ENCODE peak calls at places on chromosomes 6 and 20, in ten cellular contexts. W is fibroblast of pulmonary artery, Q is IMR-90, X is WERI-Rb-1, C is GM12865, T is upper lobe of right lung, S is cardiac fibroblast, H is colonic mucosa, G is astrocyte of the cerebellum, M is lower leg skin. V is an unnamed sample.

GRCh38 chr6:90691823-90692222 is 105.0 kb upstream of the MAP3K7 start:
- DNase-seq in W (no peak), Q (no peak), X (no peak), C (no peak), T (no peak), S (no peak), H (no peak), G (no peak), M (no peak), V (peak)

GRCh38 chr6:158414900-158415299 is 102.6 kb downstream of the TULP4 start:
- DNase-seq in W (peak), Q (peak), X (no peak), C (no peak), T (no peak), S (peak), H (no peak), G (peak), M (no peak), V (peak)

GRCh38 chr20:31934968-31935764 is 16.7 kb downstream of the PDRG1 start:
- DNase-seq in W (no peak), Q (no peak), X (peak), C (peak), T (no peak), S (no peak), H (no peak), G (no peak), M (no peak), V (no peak)

GRCh38 chr20:32672982-32673727 is 586 bp downstream of the C20orf203 start:
- DNase-seq in W (no peak), Q (no peak), X (no peak), C (peak), T (no peak), S (no peak), H (no peak), G (no peak), M (no peak), V (no peak)

GRCh38 chr6:166459906-166460305 is 77.2 kb upstream of the MPC1 start:
- DNase-seq in W (no peak), Q (no peak), X (no peak), C (no peak), T (no peak), S (no peak), H (no peak), G (no peak), M (no peak), V (no peak)

GRCh38 chr6:112665114-112665513 is 318.0 kb downstream of the RFPL4B start:
- DNase-seq in W (peak), Q (peak), X (no peak), C (no peak), T (no peak), S (peak), H (no peak), G (no peak), M (no peak), V (no peak)

GRCh38 chr20:1734269-1734858 is 76.8 kb upstream of the SIRPG start:
- DNase-seq in W (peak), Q (no peak), X (no peak), C (peak), T (no peak), S (peak), H (no peak), G (no peak), M (no peak), V (peak)

GRCh38 chr20:51372176-51372803 is 170.2 kb downstream of the NFATC2 start:
- DNase-seq in W (peak), Q (peak), X (peak), C (peak), T (peak), S (peak), H (peak), G (peak), M (peak), V (peak)

GRCh38 chr6:113802779-113803178 is 54.4 kb upstream of the MARCKS start:
- DNase-seq in W (no peak), Q (no peak), X (no peak), C (no peak), T (no peak), S (no peak), H (no peak), G (no peak), M (no peak), V (no peak)

GRCh38 chr6:21166754-21167153 is 426.8 kb upstream of the SOX4 start:
- DNase-seq in W (no peak), Q (no peak), X (no peak), C (peak), T (no peak), S (no peak), H (no peak), G (no peak), M (no peak), V (no peak)

GRCh38 chr6:15527838-15528617 is 134.8 kb downstream of the DTNBP1 start:
- DNase-seq in W (no peak), Q (peak), X (peak), C (no peak), T (no peak), S (peak), H (no peak), G (no peak), M (no peak), V (peak)

GRCh38 chr6:41705996-41706835 is 29.2 kb downstream of the TFEB start:
- DNase-seq in W (peak), Q (peak), X (peak), C (peak), T (peak), S (peak), H (peak), G (peak), M (peak), V (peak)

GRCh38 chr20:49717693-49718092 is 4.0 kb upstream of the B4GALT5 start:
- DNase-seq in W (no peak), Q (peak), X (no peak), C (no peak), T (no peak), S (no peak), H (no peak), G (no peak), M (no peak), V (peak)

GRCh38 chr6:28380381-28380780 is 19.2 kb downstream of the ZSCAN12 start:
- DNase-seq in W (no peak), Q (no peak), X (no peak), C (no peak), T (no peak), S (no peak), H (no peak), G (no peak), M (no peak), V (no peak)

GRCh38 chr20:51930775-51931174 is 128.5 kb upstream of the SALL4 start:
- DNase-seq in W (peak), Q (peak), X (peak), C (no peak), T (no peak), S (peak), H (no peak), G (peak), M (no peak), V (peak)

GRCh38 chr6:169968541-169969270 is 217.3 kb downstream of the ERMARD start:
- DNase-seq in W (no peak), Q (no peak), X (no peak), C (no peak), T (no peak), S (no peak), H (peak), G (no peak), M (no peak), V (no peak)

GRCh38 chr20:37856932-37857660 is 45.8 kb upstream of the VSTM2L start:
- DNase-seq in W (peak), Q (peak), X (no peak), C (peak), T (no peak), S (peak), H (no peak), G (peak), M (no peak), V (no peak)

GRCh38 chr20:14685179-14685578 is 347.8 kb upstream of the FLRT3 start:
- DNase-seq in W (no peak), Q (no peak), X (no peak), C (no peak), T (no peak), S (no peak), H (no peak), G (no peak), M (no peak), V (no peak)

GRCh38 chr6:43119456-43119855 is 43.3 kb downstream of the PTK7 start:
- DNase-seq in W (no peak), Q (no peak), X (no peak), C (no peak), T (no peak), S (no peak), H (no peak), G (no peak), M (no peak), V (no peak)

GRCh38 chr6:43115365-43115764 is 39.3 kb downstream of the PTK7 start:
- DNase-seq in W (no peak), Q (no peak), X (peak), C (no peak), T (no peak), S (no peak), H (no peak), G (no peak), M (no peak), V (peak)

GRCh38 chr6:43113431-43114260 is 37.5 kb downstream of the PTK7 start:
- DNase-seq in W (no peak), Q (no peak), X (no peak), C (no peak), T (no peak), S (no peak), H (no peak), G (no peak), M (no peak), V (peak)
- H3K4me3 ChIP-seq in W (no peak), Q (no peak), X (no peak), C (no peak), T (no peak), S (no peak), H (no peak), G (no peak), M (no peak), V (no peak)

GRCh38 chr6:89239338-89239737 is 22.2 kb upstream of the GABRR1 start:
- DNase-seq in W (no peak), Q (no peak), X (no peak), C (peak), T (no peak), S (peak), H (no peak), G (no peak), M (no peak), V (no peak)

GRCh38 chr6:89237158-89237557 is 20.0 kb upstream of the GABRR1 start:
- DNase-seq in W (no peak), Q (no peak), X (no peak), C (no peak), T (no peak), S (no peak), H (no peak), G (no peak), M (no peak), V (peak)

GRCh38 chr6:89243331-89243629 is 26.1 kb upstream of the GABRR1 start:
- DNase-seq in W (no peak), Q (no peak), X (no peak), C (no peak), T (no peak), S (no peak), H (no peak), G (no peak), M (no peak), V (no peak)

GRCh38 chr6:89244237-89244985 is 27.3 kb upstream of the GABRR1 start:
- DNase-seq in W (no peak), Q (no peak), X (no peak), C (peak), T (no peak), S (no peak), H (no peak), G (no peak), M (no peak), V (no peak)

GRCh38 chr6:89242574-89243330 is 25.6 kb upstream of the GABRR1 start:
- DNase-seq in W (peak), Q (peak), X (peak), C (peak), T (no peak), S (peak), H (no peak), G (peak), M (no peak), V (peak)
- TF ChIP-seq CTCF in W (peak), Q (peak), X (peak), C (peak), T (peak), S (peak), H (peak), G (peak), M (no peak), V (peak)

DNA sequence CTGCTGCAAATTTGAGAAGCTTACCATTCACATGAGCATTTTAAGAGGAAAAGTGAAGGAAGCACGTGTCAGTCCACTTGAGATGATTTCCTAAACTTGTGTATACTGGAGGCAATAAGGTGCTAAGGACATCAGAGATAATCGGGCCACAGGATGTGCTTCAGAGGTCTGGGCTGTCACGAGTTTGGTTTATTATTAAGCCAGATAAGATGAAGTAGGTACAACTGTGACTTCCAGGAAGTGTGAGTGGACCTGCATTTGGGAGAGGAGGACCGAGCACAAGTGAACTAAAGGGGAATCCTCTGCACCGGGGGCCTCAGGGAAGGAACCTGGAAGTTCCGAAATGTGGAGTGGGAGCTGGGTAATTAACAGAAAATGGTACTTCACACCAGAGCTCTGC is 1.4 kb downstream of the SAMD5 start:
- DNase-seq in W (no peak), Q (no peak), X (no peak), C (no peak), T (no peak), S (no peak), H (peak), G (no peak), M (no peak), V (no peak)
- H3K4me3 ChIP-seq in W (no peak), Q (peak), X (no peak), C (no peak), T (peak), S (no peak), H (peak), G (peak), M (no peak), V (no peak)

DNA sequence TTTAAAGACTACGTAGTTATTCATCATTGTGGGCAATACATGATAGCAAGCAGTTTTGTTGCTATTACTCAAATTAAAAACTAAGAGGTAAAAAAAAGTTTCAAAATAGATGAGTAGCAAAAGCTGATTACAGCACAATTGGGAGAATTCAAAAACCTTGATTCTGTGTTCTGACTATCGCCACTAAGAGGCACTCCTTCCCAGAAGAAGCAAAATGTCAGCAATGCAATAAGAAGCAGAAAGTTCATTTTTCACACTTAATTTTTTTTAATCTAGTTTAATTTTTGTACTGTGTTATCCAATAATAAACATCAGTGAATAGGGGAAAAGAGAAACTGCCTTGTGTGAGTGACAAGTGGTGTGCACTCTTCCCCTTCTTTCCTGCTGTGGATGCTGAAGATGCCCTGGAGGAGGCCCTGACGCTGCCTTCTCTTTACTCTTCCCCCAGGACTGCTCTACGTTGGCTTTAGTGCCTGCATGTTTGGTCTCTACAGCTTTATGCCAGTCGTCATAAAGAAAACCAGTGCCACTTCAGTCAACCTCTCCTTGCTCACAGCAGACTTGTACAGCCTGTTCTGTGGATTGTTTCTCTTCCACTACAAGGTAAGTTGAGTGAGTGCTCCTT is 263.2 kb upstream of the PLN start:
- DNase-seq in W (peak), Q (peak), X (no peak), C (no peak), T (no peak), S (peak), H (no peak), G (peak), M (no peak), V (no peak)
- TF ChIP-seq CTCF in W (peak), Q (peak), X (peak), C (no peak), T (peak), S (peak), H (no peak), G (peak), M (no peak), V (peak)

GRCh38 chr6:104957301-104958177 is 632 bp downstream of the LIN28B start:
- DNase-seq in W (no peak), Q (no peak), X (no peak), C (no peak), T (no peak), S (no peak), H (no peak), G (no peak), M (no peak), V (no peak)

GRCh38 chr6:104958178-104958520 is 1.2 kb downstream of the LIN28B start:
- DNase-seq in W (no peak), Q (no peak), X (no peak), C (no peak), T (no peak), S (no peak), H (no peak), G (no peak), M (no peak), V (no peak)

GRCh38 chr6:104955927-104956662 is 812 bp upstream of the LIN28B start:
- DNase-seq in W (no peak), Q (no peak), X (peak), C (no peak), T (no peak), S (no peak), H (no peak), G (no peak), M (no peak), V (no peak)

GRCh38 chr6:104955491-104955890 is 1.4 kb upstream of the LIN28B start:
- DNase-seq in W (no peak), Q (no peak), X (no peak), C (no peak), T (no peak), S (no peak), H (no peak), G (no peak), M (no peak), V (no peak)

GRCh38 chr6:104956663-104957294 is at the start of gene LIN28B:
- DNase-seq in W (no peak), Q (no peak), X (no peak), C (no peak), T (no peak), S (no peak), H (no peak), G (no peak), M (no peak), V (no peak)
- H3K4me3 ChIP-seq in W (no peak), Q (no peak), X (peak), C (no peak), T (no peak), S (no peak), H (no peak), G (no peak), M (no peak), V (no peak)